ENCODE peak calls at places on chromosomes 2 and 18, in four cellular contexts. X, A, P and O are unnamed samples.
A peak's percentile ranks its signal among the peaks of the same experiment; 100 is the strongest.

GRCh38 chr2:21633015-21633414 is 509.2 kb downstream of the TDRD15 start:
- DNase-seq in P (no peak), X (no peak), A (no peak), O (no peak)

GRCh38 chr2:42804891-42805290 is 12.5 kb upstream of the HAAO start:
- DNase-seq in P (no peak), A (no peak), X (no peak), O (no peak)

GRCh38 chr2:189702071-189702470 is 27.6 kb downstream of the ANKAR start:
- DNase-seq in A (no peak), X (no peak), P (no peak), O (peak; percentile 9)

GRCh38 chr2:161782615-161783014 is 158.4 kb downstream of the SLC4A10 start:
- DNase-seq in X (no peak), A (no peak), P (no peak), O (no peak)

GRCh38 chr2:73339171-73339678 is 45.9 kb upstream of the EGR4 start:
- DNase-seq in P (no peak), A (no peak), X (no peak), O (no peak)

GRCh38 chr2:123913266-123913810 is 111.7 kb upstream of the CNTNAP5 start:
- DNase-seq in P (no peak), X (no peak), A (no peak), O (no peak)

GRCh38 chr18:44537521-44537920 is 143.2 kb upstream of the SETBP1 start:
- DNase-seq in P (no peak), A (peak; percentile 89), X (no peak), O (no peak)

GRCh38 chr2:150175034-150175433 is 312.4 kb downstream of the RND3 start:
- DNase-seq in A (no peak), P (no peak), X (no peak), O (no peak)

GRCh38 chr2:195532628-195533271 is 124.3 kb upstream of the SLC39A10 start:
- DNase-seq in P (no peak), X (peak; percentile 25), A (peak; percentile 23), O (peak; percentile 32)

GRCh38 chr18:26405190-26405781 is 143.1 kb downstream of the KCTD1 start:
- DNase-seq in A (peak; percentile 51), P (no peak), X (no peak), O (peak; percentile 61)

GRCh38 chr2:42100696-42101585 is 53.1 kb downstream of the PKDCC start:
- DNase-seq in A (no peak), P (peak; percentile 24), X (no peak), O (no peak)

GRCh38 chr2:50582164-50582563 is 449.8 kb downstream of the NRXN1 start:
- DNase-seq in X (no peak), P (no peak), A (no peak), O (no peak)

GRCh38 chr2:218876562-218877219 is 4.0 kb upstream of the WNT10A start:
- DNase-seq in P (peak; percentile 81), X (peak; percentile 57), A (peak; percentile 51), O (peak; percentile 73)

GRCh38 chr2:19576411-19576810 is 218.0 kb upstream of the OSR1 start:
- DNase-seq in A (peak; percentile 89), X (no peak), P (no peak), O (no peak)

GRCh38 chr2:157246212-157247067 is 11.1 kb upstream of the GALNT5 start:
- DNase-seq in P (peak; percentile 37), X (no peak), A (peak; percentile 97), O (no peak)

GRCh38 chr2:129923265-129924141 is 56.0 kb upstream of the RAB6C start:
- DNase-seq in P (peak; percentile 59), A (peak; percentile 25), X (peak; percentile 39), O (peak; percentile 20)

GRCh38 chr2:193989645-193990044 is 1667.4 kb upstream of the SLC39A10 start:
- DNase-seq in X (no peak), A (no peak), P (no peak), O (no peak)

GRCh38 chr18:36078751-36079529 is 11.6 kb upstream of the RPRD1A start:
- DNase-seq in P (no peak), A (peak; percentile 52), X (no peak), O (no peak)

GRCh38 chr18:36086186-36086585 is 18.8 kb upstream of the RPRD1A start:
- DNase-seq in A (no peak), X (no peak), P (no peak), O (no peak)

GRCh38 chr18:36088256-36088655 is 20.9 kb upstream of the RPRD1A start:
- DNase-seq in A (peak; percentile 63), P (no peak), X (no peak), O (no peak)

GRCh38 chr18:36085195-36085594 is 17.8 kb upstream of the RPRD1A start:
- DNase-seq in X (no peak), P (no peak), A (no peak), O (no peak)

DNA sequence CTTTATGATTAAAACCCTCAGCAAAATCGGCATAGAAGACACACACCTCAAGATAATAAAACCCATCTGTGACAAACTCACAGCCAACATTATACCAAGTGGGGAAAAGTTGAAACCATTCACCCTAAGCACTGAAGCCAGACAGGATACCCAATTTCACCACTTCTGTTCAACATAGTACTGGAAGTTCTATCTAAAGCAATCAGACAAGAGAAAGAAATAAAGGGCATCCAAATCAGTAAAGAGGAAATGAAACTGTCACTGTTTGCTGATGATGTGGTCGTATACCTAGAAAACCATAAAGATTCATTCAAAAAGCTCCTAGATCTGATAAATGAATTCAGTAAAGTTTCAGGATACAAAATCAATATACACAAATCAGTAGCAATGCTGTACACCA is 16.4 kb upstream of the RPRD1A start:
- DNase-seq in A (no peak), X (no peak), P (no peak), O (peak; percentile 23)
- H3K4me2 ChIP-seq in A (no peak overlapping the region), X (no peak overlapping the region), P (no peak overlapping the region), O (no peak overlapping the region)

GRCh38 chr2:205885492-205886099 is 200.4 kb downstream of the INO80D start:
- DNase-seq in X (peak; percentile 71), P (peak; percentile 72), A (peak; percentile 65), O (peak; percentile 65)
- H2AFZ ChIP-seq in X (peak overlapping the region; percentile 45), P (no peak overlapping the region), A (peak overlapping the region; percentile 1), O (no peak overlapping the region)

GRCh38 chr2:36696533-36696932 is at the start of gene VIT:
- DNase-seq in P (no peak), X (no peak), A (no peak), O (no peak)
- H3K4me2 ChIP-seq in P (no peak within 1 kb of the TSS), X (no peak within 1 kb of the TSS), A (peak within 1 kb of the TSS; percentile 88), O (no peak within 1 kb of the TSS)

GRCh38 chr18:37407571-37407970 is 158.0 kb downstream of the CELF4 start:
- DNase-seq in A (no peak), X (no peak), P (no peak), O (no peak)

GRCh38 chr18:37405229-37405628 is 160.4 kb downstream of the CELF4 start:
- DNase-seq in X (no peak), A (no peak), P (no peak), O (no peak)

GRCh38 chr18:37405772-37406171 is 159.8 kb downstream of the CELF4 start:
- DNase-seq in A (no peak), P (no peak), X (no peak), O (no peak)

GRCh38 chr18:37409870-37410269 is 155.7 kb downstream of the CELF4 start:
- DNase-seq in P (no peak), A (peak; percentile 29), X (no peak), O (no peak)

GRCh38 chr18:37408676-37409305 is 156.8 kb downstream of the CELF4 start:
- DNase-seq in X (no peak), A (no peak), P (no peak), O (no peak)
- H2AFZ ChIP-seq in X (no peak overlapping the region), A (no peak overlapping the region), P (no peak overlapping the region), O (no peak overlapping the region)

DNA sequence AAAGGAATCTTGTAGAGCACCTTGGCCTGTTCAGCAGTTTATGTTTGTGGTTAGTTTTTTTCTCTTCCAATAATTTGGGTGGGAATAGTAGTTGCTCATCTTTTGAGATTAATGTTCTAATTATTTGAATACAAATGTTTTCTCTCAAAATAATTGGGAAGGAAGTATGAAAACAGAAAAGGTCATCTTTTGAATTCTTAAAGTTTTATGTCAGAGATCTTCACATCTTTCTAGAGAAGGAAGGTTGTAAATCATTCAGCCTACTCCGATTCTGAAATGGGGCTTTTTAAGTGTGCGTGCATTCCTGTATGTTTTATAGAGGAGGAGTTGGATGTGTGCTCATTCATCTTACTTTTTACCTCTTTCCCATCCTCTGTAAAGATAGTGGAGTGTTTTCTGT is 29.0 kb downstream of the GRHL1 start:
- DNase-seq in X (no peak), P (no peak), A (no peak), O (no peak)
- H3K4me2 ChIP-seq in X (no peak overlapping the region), P (no peak overlapping the region), A (no peak overlapping the region), O (no peak overlapping the region)

DNA sequence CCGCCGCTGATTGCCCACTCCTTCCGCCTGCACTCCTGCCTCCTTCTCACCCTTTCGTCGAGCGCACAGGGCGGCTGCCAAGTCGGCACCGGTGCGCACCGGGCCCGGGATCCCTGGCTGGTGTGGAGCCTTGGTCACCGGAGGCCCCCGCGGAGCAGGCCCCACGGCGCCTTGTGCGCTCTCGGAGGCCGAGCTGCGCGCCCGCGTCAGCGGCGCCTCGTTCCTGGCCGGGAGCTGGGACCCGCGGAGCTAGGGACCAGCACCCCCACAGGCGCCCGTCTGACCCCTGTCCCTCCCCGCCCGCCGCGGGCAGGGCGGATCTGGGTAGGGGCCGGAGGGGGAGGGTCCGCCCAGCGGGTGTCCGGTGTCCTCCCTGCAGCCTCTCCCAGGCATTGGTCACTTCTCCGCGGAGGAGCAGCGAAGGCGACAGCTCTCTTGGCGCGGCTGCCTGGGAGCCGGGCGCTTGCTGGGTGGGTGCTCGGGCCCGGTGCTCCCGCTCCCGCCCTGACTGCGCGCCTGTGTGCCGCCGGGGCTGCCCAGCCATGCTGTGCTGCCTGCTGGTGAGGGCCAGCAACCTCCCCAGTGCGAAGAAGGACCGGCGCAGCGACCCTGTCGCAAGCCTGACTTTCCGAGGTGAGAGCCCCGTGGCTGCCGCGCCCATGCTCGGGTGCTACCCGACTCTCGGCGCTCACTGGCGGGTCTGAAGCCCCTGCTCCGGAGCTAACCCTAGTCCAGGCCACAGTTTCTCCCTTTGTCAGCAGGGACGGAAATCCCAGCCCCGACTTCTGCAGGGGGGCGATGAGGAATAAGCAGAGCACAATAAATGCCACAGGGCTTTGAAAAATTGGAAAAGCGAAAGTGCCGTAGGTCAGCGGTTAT is 13.2 kb downstream of the DYSF start:
- DNase-seq in P (peak; percentile 54), A (peak; percentile 41), X (no peak), O (no peak)
- H2AFZ ChIP-seq in P (peak overlapping the region; percentile 99), A (peak overlapping the region; percentile 87), X (no peak overlapping the region), O (no peak overlapping the region)

DNA sequence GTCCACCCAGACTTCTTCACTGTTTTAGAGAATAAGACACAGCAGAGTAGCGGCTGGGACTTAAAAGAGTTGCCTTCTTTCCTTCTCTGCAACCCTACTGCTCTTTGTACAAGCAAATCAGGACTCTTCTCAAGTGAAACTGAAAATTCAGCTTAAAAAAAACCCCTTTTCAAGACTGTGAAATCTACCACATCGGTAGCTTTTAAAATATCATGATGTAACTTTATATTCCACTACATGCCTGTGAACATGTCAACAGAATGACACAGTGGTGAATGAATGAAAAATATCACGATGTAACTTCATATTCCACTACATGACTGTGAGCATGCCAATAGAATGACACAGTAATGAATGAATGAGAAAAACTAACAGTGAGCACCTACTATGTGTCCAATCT is 53.4 kb downstream of the TCF4 start:
- DNase-seq in A (no peak), P (no peak), X (no peak), O (no peak)
- H3K4me2 ChIP-seq in A (no peak overlapping the region), P (no peak overlapping the region), X (no peak overlapping the region), O (peak overlapping the region; percentile 45)